ENCODE peak calls at places on chromosomes 4 and X, in ten cellular contexts. One of them, this sample, is unnamed.

GRCh38 chrX:19212037-19212436 is 89.8 kb upstream of the ADGRG2 start:
- DNase-seq in non-pigmented ciliary epithelial cell: no peak
- DNase-seq in activated CD4-positive, alpha-beta T cell treated with anti-CD3 and anti-CD28 coated beads, Interleukin-2, amount 50 U/mL, for 1 hour: no peak
- DNase-seq in HEK293T: no peak
- DNase-seq in RPMI8226: no peak
- DNase-seq in stimulated activated CD8-positive, alpha-beta memory T cell treated with anti-CD3 and anti-CD28 coated beads, Interleukin-12 subunit alpha, Interleukin-12 subunit beta, amount 100 ng/mL, for 1 hour: no peak
- DNase-seq in Calu3: no peak
- DNase-seq in endothelial cell: no peak
- DNase-seq in KBM-7: no peak
- DNase-seq in transverse colon: no peak
- DNase-seq in this sample: no peak

GRCh38 chr4:84483738-84484137 is 15.4 kb downstream of the NKX6-1 start:
- DNase-seq in endothelial cell: no peak
- DNase-seq in Calu3: no peak
- DNase-seq in HEK293T: no peak
- DNase-seq in KBM-7: no peak
- DNase-seq in RPMI8226: no peak
- DNase-seq in transverse colon: no peak
- DNase-seq in non-pigmented ciliary epithelial cell: no peak
- DNase-seq in activated CD4-positive, alpha-beta T cell treated with anti-CD3 and anti-CD28 coated beads, Interleukin-2, amount 50 U/mL, for 1 hour: no peak
- DNase-seq in stimulated activated CD8-positive, alpha-beta memory T cell treated with anti-CD3 and anti-CD28 coated beads, Interleukin-12 subunit alpha, Interleukin-12 subunit beta, amount 100 ng/mL, for 1 hour: no peak
- DNase-seq in this sample: no peak

GRCh38 chr4:6937748-6938147 is 28.1 kb downstream of the TBC1D14 start:
- DNase-seq in transverse colon: no peak
- DNase-seq in activated CD4-positive, alpha-beta T cell treated with anti-CD3 and anti-CD28 coated beads, Interleukin-2, amount 50 U/mL, for 1 hour: no peak
- DNase-seq in non-pigmented ciliary epithelial cell: no peak
- DNase-seq in KBM-7: no peak
- DNase-seq in RPMI8226: no peak
- DNase-seq in endothelial cell: no peak
- DNase-seq in stimulated activated CD8-positive, alpha-beta memory T cell treated with anti-CD3 and anti-CD28 coated beads, Interleukin-12 subunit alpha, Interleukin-12 subunit beta, amount 100 ng/mL, for 1 hour: no peak
- DNase-seq in HEK293T: no peak
- DNase-seq in Calu3: no peak
- DNase-seq in this sample: no peak

GRCh38 chr4:158315706-158316105 is 105.4 kb downstream of the TMEM144 start:
- DNase-seq in non-pigmented ciliary epithelial cell: peak; percentile 89
- DNase-seq in RPMI8226: no peak
- DNase-seq in activated CD4-positive, alpha-beta T cell treated with anti-CD3 and anti-CD28 coated beads, Interleukin-2, amount 50 U/mL, for 1 hour: no peak
- DNase-seq in KBM-7: no peak
- DNase-seq in stimulated activated CD8-positive, alpha-beta memory T cell treated with anti-CD3 and anti-CD28 coated beads, Interleukin-12 subunit alpha, Interleukin-12 subunit beta, amount 100 ng/mL, for 1 hour: no peak
- DNase-seq in endothelial cell: no peak
- DNase-seq in transverse colon: no peak
- DNase-seq in Calu3: no peak
- DNase-seq in HEK293T: no peak
- DNase-seq in this sample: no peak

GRCh38 chrX:141811438-141811837 is 26.7 kb upstream of the MAGEC3 start:
- DNase-seq in RPMI8226: no peak
- DNase-seq in stimulated activated CD8-positive, alpha-beta memory T cell treated with anti-CD3 and anti-CD28 coated beads, Interleukin-12 subunit alpha, Interleukin-12 subunit beta, amount 100 ng/mL, for 1 hour: no peak
- DNase-seq in transverse colon: no peak
- DNase-seq in KBM-7: no peak
- DNase-seq in non-pigmented ciliary epithelial cell: no peak
- DNase-seq in Calu3: no peak
- DNase-seq in endothelial cell: no peak
- DNase-seq in HEK293T: no peak
- DNase-seq in activated CD4-positive, alpha-beta T cell treated with anti-CD3 and anti-CD28 coated beads, Interleukin-2, amount 50 U/mL, for 1 hour: no peak
- DNase-seq in this sample: no peak

GRCh38 chrX:114959729-114960128 is 57.7 kb downstream of the IL13RA2 start:
- DNase-seq in KBM-7: peak; percentile 3
- DNase-seq in RPMI8226: no peak
- DNase-seq in activated CD4-positive, alpha-beta T cell treated with anti-CD3 and anti-CD28 coated beads, Interleukin-2, amount 50 U/mL, for 1 hour: no peak
- DNase-seq in stimulated activated CD8-positive, alpha-beta memory T cell treated with anti-CD3 and anti-CD28 coated beads, Interleukin-12 subunit alpha, Interleukin-12 subunit beta, amount 100 ng/mL, for 1 hour: no peak
- DNase-seq in HEK293T: peak; percentile 16
- DNase-seq in transverse colon: no peak
- DNase-seq in non-pigmented ciliary epithelial cell: no peak
- DNase-seq in endothelial cell: no peak
- DNase-seq in Calu3: no peak
- DNase-seq in this sample: no peak

GRCh38 chr4:105186701-105187158 is 40.1 kb downstream of the TET2 start:
- DNase-seq in activated CD4-positive, alpha-beta T cell treated with anti-CD3 and anti-CD28 coated beads, Interleukin-2, amount 50 U/mL, for 1 hour: no peak
- DNase-seq in transverse colon: no peak
- DNase-seq in KBM-7: no peak
- DNase-seq in HEK293T: no peak
- DNase-seq in stimulated activated CD8-positive, alpha-beta memory T cell treated with anti-CD3 and anti-CD28 coated beads, Interleukin-12 subunit alpha, Interleukin-12 subunit beta, amount 100 ng/mL, for 1 hour: no peak
- DNase-seq in Calu3: no peak
- DNase-seq in RPMI8226: no peak
- DNase-seq in non-pigmented ciliary epithelial cell: no peak
- DNase-seq in endothelial cell: no peak
- DNase-seq in this sample: no peak

GRCh38 chrX:140572724-140573123 is 67.9 kb upstream of the SOX3 start:
- DNase-seq in KBM-7: peak; percentile 70
- DNase-seq in transverse colon: peak; percentile 14
- DNase-seq in stimulated activated CD8-positive, alpha-beta memory T cell treated with anti-CD3 and anti-CD28 coated beads, Interleukin-12 subunit alpha, Interleukin-12 subunit beta, amount 100 ng/mL, for 1 hour: no peak
- DNase-seq in non-pigmented ciliary epithelial cell: peak; percentile 1
- DNase-seq in RPMI8226: peak; percentile 48
- DNase-seq in activated CD4-positive, alpha-beta T cell treated with anti-CD3 and anti-CD28 coated beads, Interleukin-2, amount 50 U/mL, for 1 hour: no peak
- DNase-seq in endothelial cell: peak; percentile 52
- DNase-seq in Calu3: peak; percentile 16
- DNase-seq in HEK293T: peak; percentile 59
- DNase-seq in this sample: peak; percentile 69

GRCh38 chr4:41428941-41429669 is 108.9 kb upstream of the LIMCH1 start:
- DNase-seq in transverse colon: no peak
- DNase-seq in endothelial cell: no peak
- DNase-seq in Calu3: no peak
- DNase-seq in HEK293T: no peak
- DNase-seq in activated CD4-positive, alpha-beta T cell treated with anti-CD3 and anti-CD28 coated beads, Interleukin-2, amount 50 U/mL, for 1 hour: no peak
- DNase-seq in RPMI8226: no peak
- DNase-seq in KBM-7: no peak
- DNase-seq in non-pigmented ciliary epithelial cell: no peak
- DNase-seq in stimulated activated CD8-positive, alpha-beta memory T cell treated with anti-CD3 and anti-CD28 coated beads, Interleukin-12 subunit alpha, Interleukin-12 subunit beta, amount 100 ng/mL, for 1 hour: no peak
- DNase-seq in this sample: no peak

GRCh38 chr4:2411786-2412510 is 6.5 kb downstream of the ZFYVE28 start:
- DNase-seq in non-pigmented ciliary epithelial cell: no peak
- DNase-seq in Calu3: no peak
- DNase-seq in RPMI8226: peak; percentile 10
- DNase-seq in activated CD4-positive, alpha-beta T cell treated with anti-CD3 and anti-CD28 coated beads, Interleukin-2, amount 50 U/mL, for 1 hour: no peak
- DNase-seq in stimulated activated CD8-positive, alpha-beta memory T cell treated with anti-CD3 and anti-CD28 coated beads, Interleukin-12 subunit alpha, Interleukin-12 subunit beta, amount 100 ng/mL, for 1 hour: no peak
- DNase-seq in HEK293T: no peak
- DNase-seq in KBM-7: no peak
- DNase-seq in transverse colon: no peak
- DNase-seq in endothelial cell: no peak
- DNase-seq in this sample: no peak

GRCh38 chrX:4579480-4579879 is 866.0 kb upstream of the PRKX start:
- DNase-seq in RPMI8226: no peak
- DNase-seq in Calu3: no peak
- DNase-seq in KBM-7: no peak
- DNase-seq in transverse colon: no peak
- DNase-seq in activated CD4-positive, alpha-beta T cell treated with anti-CD3 and anti-CD28 coated beads, Interleukin-2, amount 50 U/mL, for 1 hour: no peak
- DNase-seq in endothelial cell: no peak
- DNase-seq in HEK293T: no peak
- DNase-seq in stimulated activated CD8-positive, alpha-beta memory T cell treated with anti-CD3 and anti-CD28 coated beads, Interleukin-12 subunit alpha, Interleukin-12 subunit beta, amount 100 ng/mL, for 1 hour: no peak
- DNase-seq in non-pigmented ciliary epithelial cell: no peak
- DNase-seq in this sample: no peak